ENCODE peak calls at places on chromosomes 13 and 19, in five cellular contexts. A is pancreas, G is colonic mucosa, F is heart left ventricle, M is left ventricle myocardium inferior. Y is an unnamed sample.

GRCh38 chr19:2270572-2271515 is 11.1 kb downstream of the PEAK3 start:
- DNase-seq in A (peak; percentile 84), G (peak; percentile 77), F (peak; percentile 92), M (peak; percentile 90), Y (peak; percentile 82)

GRCh38 chr13:33251131-33251629 is 34.4 kb downstream of the STARD13 start:
- DNase-seq in A (no peak), G (no peak), F (no peak), M (no peak), Y (no peak)

GRCh38 chr19:12782424-12783225 is 7.3 kb upstream of the HOOK2 start:
- DNase-seq in A (peak; percentile 76), G (peak; percentile 84), F (peak; percentile 95), M (peak; percentile 92), Y (peak; percentile 54)

GRCh38 chr19:532578-533484 is 1.3 kb downstream of the CDC34 start:
- DNase-seq in A (peak; percentile 84), G (peak; percentile 73), F (peak; percentile 88), M (peak; percentile 86), Y (peak; percentile 57)

GRCh38 chr13:44806841-44807240 is 182.4 kb downstream of the NUFIP1 start:
- DNase-seq in A (peak; percentile 21), G (no peak), F (no peak), M (no peak), Y (no peak)

GRCh38 chr13:24619302-24619701 is 60.9 kb upstream of the ATP12A start:
- DNase-seq in A (no peak), G (no peak), F (no peak), M (no peak), Y (peak; percentile 15)

GRCh38 chr19:22708983-22709382 is 74.9 kb downstream of the ZNF492 start:
- DNase-seq in A (no peak), G (no peak), F (no peak), M (no peak), Y (no peak)

GRCh38 chr13:32125746-32126145 is 94.2 kb downstream of the FRY start:
- DNase-seq in A (no peak), G (no peak), F (no peak), M (no peak), Y (no peak)

GRCh38 chr19:51148571-51148970 is 6.5 kb downstream of the SIGLEC7 start:
- DNase-seq in A (no peak), G (no peak), F (no peak), M (no peak), Y (no peak)

GRCh38 chr19:49938662-49939061 is 9.4 kb upstream of the NUP62 start:
- DNase-seq in A (no peak), G (no peak), F (no peak), M (no peak), Y (no peak)

GRCh38 chr19:33436360-33437345 is 63.1 kb downstream of the CEBPG start:
- DNase-seq in A (no peak), G (no peak), F (no peak), M (peak; percentile 6), Y (no peak)

GRCh38 chr19:36140289-36141038 is 598 bp downstream of the CAPNS1 start:
- DNase-seq in A (peak; percentile 56), G (peak; percentile 57), F (peak; percentile 67), M (peak; percentile 28), Y (peak; percentile 82)

GRCh38 chr13:39422845-39423565 is 180.0 kb downstream of the LHFPL6 start:
- DNase-seq in A (no peak), G (no peak), F (no peak), M (no peak), Y (no peak)

GRCh38 chr13:79776538-79776937 is 295.6 kb downstream of the NDFIP2 start:
- DNase-seq in A (no peak), G (no peak), F (no peak), M (no peak), Y (no peak)

GRCh38 chr13:109871018-109871370 is 84.6 kb upstream of the IRS2 start:
- DNase-seq in A (no peak), G (no peak), F (no peak), M (no peak), Y (no peak)

GRCh38 chr13:30730526-30730925 is 4.8 kb upstream of the ALOX5AP start:
- DNase-seq in A (no peak), G (no peak), F (no peak), M (no peak), Y (no peak)

GRCh38 chr19:6577410-6578125 is 13.4 kb downstream of the CD70 start:
- DNase-seq in A (no peak), G (peak; percentile 52), F (no peak), M (no peak), Y (peak; percentile 96)

GRCh38 chr13:94239135-94239534 is 240.3 kb downstream of the DCT start:
- DNase-seq in A (no peak), G (no peak), F (no peak), M (no peak), Y (no peak)

GRCh38 chr19:4624733-4625362 is 14.5 kb upstream of the TNFAIP8L1 start:
- DNase-seq in A (no peak), G (no peak), F (no peak), M (no peak), Y (no peak)

GRCh38 chr19:52115526-52116053 is 20.0 kb upstream of the ZNF841 start:
- DNase-seq in A (no peak), G (no peak), F (no peak), M (no peak), Y (no peak)

GRCh38 chr19:17779281-17779930 is 15.5 kb upstream of the B3GNT3 start:
- DNase-seq in A (no peak), G (peak; percentile 76), F (peak; percentile 58), M (no peak), Y (no peak)

GRCh38 chr19:9474975-9475374 is 23.4 kb downstream of the ZNF560 start:
- DNase-seq in A (no peak), G (no peak), F (no peak), M (no peak), Y (no peak)

GRCh38 chr19:16417660-16418596 is 53.8 kb downstream of the EPS15L1 start:
- DNase-seq in A (peak; percentile 50), G (peak; percentile 57), F (peak; percentile 78), M (peak; percentile 75), Y (peak; percentile 79)

DNA sequence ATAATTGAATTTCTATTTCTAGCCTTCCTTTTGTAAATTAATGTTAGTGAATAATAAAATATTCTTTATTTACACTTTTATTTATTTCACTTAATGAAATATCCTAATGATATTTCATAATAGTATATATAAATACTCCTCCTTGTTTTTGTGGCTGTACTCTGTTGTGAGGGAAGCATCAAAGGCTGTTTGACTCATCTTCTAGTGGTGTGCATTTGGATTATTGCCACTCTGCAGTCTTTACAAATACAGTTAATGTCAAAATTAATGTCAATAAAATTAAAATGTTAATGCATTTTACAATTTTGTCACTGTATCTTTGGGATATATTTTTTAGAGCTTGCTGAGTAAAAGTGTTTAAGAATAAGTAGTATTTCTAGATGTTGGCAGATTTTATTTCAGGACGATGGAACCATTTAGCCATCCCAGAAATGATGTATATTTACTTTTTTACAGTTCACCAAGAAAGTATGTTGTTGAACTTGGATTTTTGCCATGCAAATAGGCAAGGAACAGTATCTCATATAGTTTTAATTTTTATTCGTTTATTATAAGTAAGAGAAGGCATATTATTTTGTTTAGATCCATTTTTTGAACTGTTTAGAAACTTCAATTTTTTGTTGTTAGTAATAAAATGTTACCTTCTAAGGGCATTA is 281.2 kb upstream of the SLITRK6 start:
- DNase-seq in A (no peak), G (no peak), F (no peak), M (no peak), Y (no peak)
- H3K4me1 ChIP-seq in A (no peaks in the 10 kb centered on the region), G (no peaks in the 10 kb centered on the region), F (no peaks in the 10 kb centered on the region), M (no peaks in the 10 kb centered on the region), Y (no peaks in the 10 kb centered on the region)

DNA sequence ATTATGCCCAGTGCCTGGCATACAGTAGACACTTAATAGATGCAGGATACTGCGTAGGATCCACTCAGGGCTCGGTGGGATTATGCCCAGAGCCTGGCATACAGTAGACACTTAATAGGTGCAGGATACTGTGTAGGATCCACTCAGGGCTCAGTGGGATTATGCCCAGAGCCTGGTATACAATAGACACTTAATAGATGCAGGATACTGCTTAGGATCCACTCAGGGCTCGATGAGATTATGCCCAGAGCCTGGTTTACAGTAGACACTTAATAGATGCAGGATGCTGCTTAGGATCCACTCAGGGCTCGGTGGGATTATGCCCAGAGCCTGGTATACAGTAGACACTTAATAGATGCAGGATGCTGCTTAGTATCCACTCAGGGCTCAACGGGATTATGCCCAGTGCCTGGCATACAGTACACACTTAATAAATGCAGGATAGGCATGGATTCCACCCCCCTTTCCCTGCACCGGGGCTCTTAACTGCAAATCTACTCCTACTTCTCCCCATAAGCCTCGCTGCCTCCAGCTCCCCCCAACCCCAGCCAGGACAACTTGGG is 24.9 kb downstream of the SMIM24 start:
- DNase-seq in A (no peak), G (no peak), F (no peak), M (no peak), Y (no peak)
- H3K36me3 ChIP-seq in A (peaks cover 58% of the 10 kb centered on the region), G (no peaks in the 10 kb centered on the region), F (peaks cover 63% of the 10 kb centered on the region), M (peaks cover 63% of the 10 kb centered on the region), Y (no peaks in the 10 kb centered on the region)

GRCh38 chr13:40618581-40619478 is 47.6 kb downstream of the FOXO1 start:
- DNase-seq in A (no peak), G (no peak), F (no peak), M (no peak), Y (no peak)

GRCh38 chr13:40622761-40623160 is 43.7 kb downstream of the FOXO1 start:
- DNase-seq in A (no peak), G (no peak), F (no peak), M (no peak), Y (no peak)

GRCh38 chr13:40622246-40622645 is 44.2 kb downstream of the FOXO1 start:
- DNase-seq in A (no peak), G (no peak), F (no peak), M (no peak), Y (no peak)

GRCh38 chr13:40617801-40618356 is 48.6 kb downstream of the FOXO1 start:
- DNase-seq in A (no peak), G (no peak), F (no peak), M (no peak), Y (no peak)

GRCh38 chr13:40619479-40619814 is 47.0 kb downstream of the FOXO1 start:
- DNase-seq in A (no peak), G (no peak), F (no peak), M (no peak), Y (no peak)
- H3K4me1 ChIP-seq in A (peaks cover 33% of the 10 kb centered on the region), G (no peaks in the 10 kb centered on the region), F (peaks cover 83% of the 10 kb centered on the region), M (peaks cover 81% of the 10 kb centered on the region), Y (peaks cover 41% of the 10 kb centered on the region)

GRCh38 chr13:37788346-37788745 is 81.2 kb downstream of the TRPC4 start:
- DNase-seq in A (no peak), G (no peak), F (no peak), M (no peak), Y (no peak)
- H3K36me3 ChIP-seq in A (no peaks in the 10 kb centered on the region), G (no peaks in the 10 kb centered on the region), F (no peaks in the 10 kb centered on the region), M (no peaks in the 10 kb centered on the region), Y (no peaks in the 10 kb centered on the region)

GRCh38 chr19:42130254-42130573 is 2.0 kb downstream of the POU2F2 start:
- DNase-seq in A (no peak), G (no peak), F (no peak), M (no peak), Y (no peak)

GRCh38 chr19:42126565-42126964 is 5.7 kb downstream of the POU2F2 start:
- DNase-seq in A (no peak), G (no peak), F (no peak), M (no peak), Y (no peak)

GRCh38 chr19:42132030-42132628 is at the start of gene POU2F2:
- DNase-seq in A (no peak), G (peak; percentile 55), F (peak; percentile 66), M (peak; percentile 39), Y (peak; percentile 92)

GRCh38 chr19:42131149-42132029 is 857 bp downstream of the POU2F2 start:
- DNase-seq in A (no peak), G (no peak), F (no peak), M (no peak), Y (peak; percentile 20)

GRCh38 chr19:42129399-42130253 is 2.6 kb downstream of the POU2F2 start:
- DNase-seq in A (no peak), G (peak; percentile 31), F (peak; percentile 52), M (peak; percentile 29), Y (peak; percentile 97)
- H3K4me1 ChIP-seq in A (no peaks in the 10 kb centered on the region), G (peaks cover 3% of the 10 kb centered on the region), F (peaks cover 20% of the 10 kb centered on the region), M (peaks cover 15% of the 10 kb centered on the region), Y (peaks cover 75% of the 10 kb centered on the region)

GRCh38 chr13:110902370-110902769 is 12.5 kb downstream of the ANKRD10 start:
- DNase-seq in A (no peak), G (no peak), F (no peak), M (no peak), Y (no peak)
- H3K36me3 ChIP-seq in A (peaks cover 9% of the 10 kb centered on the region), G (no peaks in the 10 kb centered on the region), F (peaks cover 92% of the 10 kb centered on the region), M (peaks cover 44% of the 10 kb centered on the region), Y (peaks cover 65% of the 10 kb centered on the region)